ENCODE peak calls at places on chromosomes 7 and 10, in four cellular contexts. S, Q, H and K are unnamed samples.

GRCh38 chr10:113345860-113346259 is 207.0 kb upstream of the HABP2 start:
- DNase-seq in S (no peak), Q (no peak), H (no peak), K (no peak)

GRCh38 chr7:90345548-90346319 is 782 bp upstream of the GTPBP10 start:
- DNase-seq in S (peak; percentile 20), Q (no peak), H (no peak), K (no peak)

GRCh38 chr7:144834516-144835165 is 1.2 kb downstream of the TPK1 start:
- DNase-seq in S (peak; percentile 24), Q (no peak), H (peak; percentile 23), K (peak; percentile 66)

GRCh38 chr10:60281331-60281730 is 108.3 kb downstream of the ANK3 start:
- DNase-seq in S (no peak), Q (no peak), H (no peak), K (no peak)

GRCh38 chr10:44016101-44016500 is 367.4 kb upstream of the ZNF32 start:
- DNase-seq in S (no peak), Q (no peak), H (no peak), K (no peak)

GRCh38 chr7:101496017-101496416 is 133.1 kb downstream of the MYL10 start:
- DNase-seq in S (no peak), Q (no peak), H (no peak), K (no peak)

GRCh38 chr10:96292971-96293909 is 11.0 kb upstream of the DNTT start:
- DNase-seq in S (peak; percentile 8), Q (no peak), H (no peak), K (peak; percentile 30)

GRCh38 chr7:139817249-139817648 is 11.8 kb upstream of the TBXAS1 start:
- DNase-seq in S (peak; percentile 59), Q (no peak), H (no peak), K (no peak)

GRCh38 chr10:114518401-114519305 is 114.4 kb upstream of the AFAP1L2 start:
- DNase-seq in S (no peak), Q (no peak), H (no peak), K (no peak)

GRCh38 chr7:155358948-155359712 is 61.5 kb downstream of the INSIG1 start:
- DNase-seq in S (no peak), Q (no peak), H (no peak), K (no peak)

GRCh38 chr7:149824748-149825566 is 13.2 kb upstream of the ZNF862 start:
- DNase-seq in S (peak; percentile 75), Q (no peak), H (no peak), K (no peak)

GRCh38 chr10:48234807-48235206 is 39.7 kb downstream of the FRMPD2 start:
- DNase-seq in S (no peak), Q (no peak), H (no peak), K (no peak)

GRCh38 chr10:48235501-48235900 is 39.0 kb downstream of the FRMPD2 start:
- DNase-seq in S (no peak), Q (no peak), H (no peak), K (no peak)

GRCh38 chr10:48233643-48234042 is 40.9 kb downstream of the FRMPD2 start:
- DNase-seq in S (no peak), Q (no peak), H (no peak), K (no peak)

GRCh38 chr10:48232717-48233447 is 41.6 kb downstream of the FRMPD2 start:
- DNase-seq in S (no peak), Q (no peak), H (no peak), K (no peak)

GRCh38 chr10:48234295-48234694 is 40.2 kb downstream of the FRMPD2 start:
- DNase-seq in S (no peak), Q (no peak), H (no peak), K (no peak)
- TF ChIP-seq SPI1 in S (no peak), Q (no peak), H (no peak), K (no peak)

GRCh38 chr7:103413407-103413806 is 32.6 kb downstream of the SLC26A5 start:
- DNase-seq in S (no peak), Q (no peak), H (no peak), K (no peak)
- TF ChIP-seq SPI1 in S (no peak), Q (no peak), H (no peak), K (no peak)

GRCh38 chr10:74738543-74738942 is 87.9 kb upstream of the KAT6B start:
- DNase-seq in S (no peak), Q (no peak), H (no peak), K (peak; percentile 63)
- TF ChIP-seq SPI1 in S (no peak), Q (no peak), H (no peak), K (no peak)

GRCh38 chr10:71750124-71750841 is 23.0 kb downstream of the VSIR start:
- DNase-seq in S (no peak), Q (no peak), H (no peak), K (peak; percentile 54)

GRCh38 chr10:71750986-71751385 is 22.3 kb downstream of the VSIR start:
- DNase-seq in S (no peak), Q (no peak), H (no peak), K (no peak)

GRCh38 chr10:71747808-71748523 is 25.4 kb downstream of the VSIR start:
- DNase-seq in S (no peak), Q (no peak), H (peak; percentile 52), K (peak; percentile 82)

GRCh38 chr10:71748671-71749191 is 24.6 kb downstream of the VSIR start:
- DNase-seq in S (peak; percentile 43), Q (peak; percentile 72), H (peak; percentile 58), K (peak; percentile 90)

GRCh38 chr10:71749396-71749795 is 23.9 kb downstream of the VSIR start:
- DNase-seq in S (no peak), Q (no peak), H (no peak), K (peak; percentile 12)
- TF ChIP-seq SPI1 in S (no peak), Q (no peak), H (no peak), K (no peak)

GRCh38 chr10:125629758-125630376 is 53.1 kb downstream of the TEX36 start:
- DNase-seq in S (peak; percentile 38), Q (peak; percentile 22), H (no peak), K (peak; percentile 10)
- TF ChIP-seq SPI1 in S (no peak), Q (no peak), H (no peak), K (no peak)